ENCODE peak calls at places on chromosomes 3 and 15, in seven cellular contexts. N is stromal cell of bone marrow, V is choroid plexus epithelial cell, R is G401, B is AG08396, O is glomerular endothelial cell, K is WTC11. D is an unnamed sample.
A peak's percentile ranks its signal among the peaks of the same experiment; 100 is the strongest.

GRCh38 chr3:176663819-176664218 is 533.5 kb downstream of the TBL1XR1 start:
- DNase-seq in O (peak; percentile 65), V (peak; percentile 89), R (peak; percentile 87), K (no peak), N (peak; percentile 41), B (peak; percentile 25), D (no peak)

GRCh38 chr3:46850468-46850780 is 12.8 kb downstream of the MYL3 start:
- DNase-seq in R (no peak), N (no peak), O (no peak), B (no peak), V (no peak), K (no peak), D (no peak)

GRCh38 chr3:196207159-196207832 is 3.9 kb downstream of the ZDHHC19 start:
- DNase-seq in O (no peak), K (no peak), N (no peak), V (no peak), B (no peak), R (no peak), D (peak; percentile 73)

GRCh38 chr15:63504979-63505841 is 817 bp downstream of the USP3 start:
- DNase-seq in O (no peak), B (no peak), N (no peak), R (peak; percentile 78), V (peak; percentile 58), K (peak; percentile 59), D (peak; percentile 80)

GRCh38 chr15:93610944-93611343 is 521.9 kb upstream of the RGMA start:
- DNase-seq in O (no peak), V (no peak), K (no peak), N (no peak), R (no peak), B (no peak), D (no peak)

GRCh38 chr15:50066202-50066601 is 52.8 kb downstream of the ATP8B4 start:
- DNase-seq in N (peak; percentile 59), R (no peak), K (no peak), B (no peak), V (peak; percentile 43), O (no peak), D (no peak)

GRCh38 chr3:21826416-21826815 is 75.4 kb upstream of the ZNF385D start:
- DNase-seq in N (no peak), V (peak; percentile 55), K (no peak), O (no peak), B (no peak), R (no peak), D (no peak)

GRCh38 chr3:69426291-69426690 is 40.4 kb upstream of the FRMD4B start:
- DNase-seq in K (no peak), R (no peak), N (no peak), O (no peak), B (no peak), V (no peak), D (no peak)

GRCh38 chr3:113266738-113267137 is 55.4 kb downstream of the BOC start:
- DNase-seq in K (no peak), V (no peak), N (no peak), O (no peak), R (no peak), B (no peak), D (no peak)

GRCh38 chr3:14265246-14265962 is 86.8 kb downstream of the LSM3 start:
- DNase-seq in V (peak; percentile 50), K (no peak), O (no peak), R (no peak), N (no peak), B (no peak), D (no peak)

GRCh38 chr3:23756206-23756840 is 49.4 kb upstream of the UBE2E1 start:
- DNase-seq in B (no peak), R (peak; percentile 69), N (no peak), K (no peak), O (no peak), V (no peak), D (no peak)

GRCh38 chr3:4596596-4596995 is 103.4 kb downstream of the ITPR1 start:
- DNase-seq in B (no peak), R (no peak), N (no peak), K (no peak), O (no peak), V (no peak), D (no peak)

D was measured in upper lobe of right lung.